ENCODE peak calls at places on chromosomes 6 and 20, in six cellular contexts. One of them, this sample, is unnamed.

GRCh38 chr6:1621328-1621701 is 11.6 kb downstream of the FOXC1 start:
- DNase-seq in fibroblast of the aortic adventitia: no peak
- DNase-seq in AG10803: no peak
- DNase-seq in lower lobe of right lung: no peak
- DNase-seq in Caco-2: no peak
- DNase-seq in fibroblast of lung: no peak
- DNase-seq in this sample: no peak

GRCh38 chr6:116536216-116536621 is 9.3 kb downstream of the TRAPPC3L start:
- DNase-seq in fibroblast of the aortic adventitia: peak; percentile 81
- DNase-seq in AG10803: peak; percentile 66
- DNase-seq in lower lobe of right lung: no peak
- DNase-seq in Caco-2: no peak
- DNase-seq in fibroblast of lung: peak; percentile 78
- DNase-seq in this sample: peak; percentile 25

GRCh38 chr6:43491750-43492661 is 14.6 kb downstream of the TJAP1 start:
- DNase-seq in fibroblast of the aortic adventitia: peak; percentile 73
- DNase-seq in AG10803: peak; percentile 80
- DNase-seq in lower lobe of right lung: peak; percentile 73
- DNase-seq in Caco-2: no peak
- DNase-seq in fibroblast of lung: peak; percentile 74
- DNase-seq in this sample: peak; percentile 49

GRCh38 chr6:11810039-11810541 is 31.5 kb upstream of the ADTRP start:
- DNase-seq in fibroblast of the aortic adventitia: peak; percentile 96
- DNase-seq in AG10803: peak; percentile 89
- DNase-seq in lower lobe of right lung: peak; percentile 81
- DNase-seq in Caco-2: no peak
- DNase-seq in fibroblast of lung: peak; percentile 90
- DNase-seq in this sample: peak; percentile 75

GRCh38 chr20:25632940-25633790 is 9.4 kb upstream of the NANP start:
- DNase-seq in fibroblast of the aortic adventitia: no peak
- DNase-seq in AG10803: peak; percentile 9
- DNase-seq in lower lobe of right lung: no peak
- DNase-seq in Caco-2: no peak
- DNase-seq in fibroblast of lung: no peak
- DNase-seq in this sample: no peak

GRCh38 chr20:58128635-58129625 is 99.5 kb downstream of the ANKRD60 start:
- DNase-seq in fibroblast of the aortic adventitia: no peak
- DNase-seq in AG10803: peak; percentile 28
- DNase-seq in lower lobe of right lung: no peak
- DNase-seq in Caco-2: no peak
- DNase-seq in fibroblast of lung: no peak
- DNase-seq in this sample: no peak

GRCh38 chr6:40551966-40552365 is 35.2 kb downstream of the LRFN2 start:
- DNase-seq in fibroblast of the aortic adventitia: no peak
- DNase-seq in AG10803: no peak
- DNase-seq in lower lobe of right lung: no peak
- DNase-seq in Caco-2: no peak
- DNase-seq in fibroblast of lung: no peak
- DNase-seq in this sample: no peak

GRCh38 chr6:169763308-169763707 is 11.9 kb downstream of the ERMARD start:
- DNase-seq in fibroblast of the aortic adventitia: no peak
- DNase-seq in AG10803: no peak
- DNase-seq in lower lobe of right lung: no peak
- DNase-seq in Caco-2: no peak
- DNase-seq in fibroblast of lung: no peak
- DNase-seq in this sample: no peak

GRCh38 chr20:36833275-36834020 is 42.5 kb upstream of the TLDC2 start:
- DNase-seq in fibroblast of the aortic adventitia: peak; percentile 46
- DNase-seq in AG10803: peak; percentile 30
- DNase-seq in lower lobe of right lung: no peak
- DNase-seq in Caco-2: no peak
- DNase-seq in fibroblast of lung: peak; percentile 90
- DNase-seq in this sample: peak; percentile 43

GRCh38 chr6:29516108-29516507 is 28.4 kb upstream of the MAS1L start:
- DNase-seq in fibroblast of the aortic adventitia: peak; percentile 1
- DNase-seq in AG10803: peak; percentile 46
- DNase-seq in lower lobe of right lung: no peak
- DNase-seq in Caco-2: no peak
- DNase-seq in fibroblast of lung: peak; percentile 5
- DNase-seq in this sample: no peak

GRCh38 chr20:17617868-17618672 is 48.2 kb downstream of the DSTN start:
- DNase-seq in fibroblast of the aortic adventitia: no peak
- DNase-seq in AG10803: no peak
- DNase-seq in lower lobe of right lung: peak; percentile 58
- DNase-seq in Caco-2: peak; percentile 33
- DNase-seq in fibroblast of lung: no peak
- DNase-seq in this sample: no peak

GRCh38 chr6:12265795-12266194 is 24.4 kb upstream of the EDN1 start:
- DNase-seq in fibroblast of the aortic adventitia: peak; percentile 26
- DNase-seq in AG10803: peak; percentile 15
- DNase-seq in lower lobe of right lung: no peak
- DNase-seq in Caco-2: no peak
- DNase-seq in fibroblast of lung: no peak
- DNase-seq in this sample: no peak

GRCh38 chr6:18595774-18596528 is 208.8 kb downstream of the RNF144B start:
- DNase-seq in fibroblast of the aortic adventitia: peak; percentile 81
- DNase-seq in AG10803: peak; percentile 71
- DNase-seq in lower lobe of right lung: no peak
- DNase-seq in Caco-2: peak; percentile 40
- DNase-seq in fibroblast of lung: peak; percentile 76
- DNase-seq in this sample: peak; percentile 40

GRCh38 chr20:63568986-63569949 is 4.8 kb downstream of the HELZ2 start:
- DNase-seq in fibroblast of the aortic adventitia: no peak
- DNase-seq in AG10803: no peak
- DNase-seq in lower lobe of right lung: no peak
- DNase-seq in Caco-2: no peak
- DNase-seq in fibroblast of lung: no peak
- DNase-seq in this sample: no peak

GRCh38 chr20:59825944-59826759 is 107.3 kb downstream of the SYCP2 start:
- DNase-seq in fibroblast of the aortic adventitia: no peak
- DNase-seq in AG10803: no peak
- DNase-seq in lower lobe of right lung: peak; percentile 78
- DNase-seq in Caco-2: peak; percentile 74
- DNase-seq in fibroblast of lung: no peak
- DNase-seq in this sample: no peak

GRCh38 chr6:7881765-7882500 is 28.7 kb downstream of the TXNDC5 start:
- DNase-seq in fibroblast of the aortic adventitia: no peak
- DNase-seq in AG10803: no peak
- DNase-seq in lower lobe of right lung: no peak
- DNase-seq in Caco-2: no peak
- DNase-seq in fibroblast of lung: no peak
- DNase-seq in this sample: no peak

GRCh38 chr6:28212510-28213212 is 12.4 kb upstream of the ZSCAN9 start:
- DNase-seq in fibroblast of the aortic adventitia: peak; percentile 91
- DNase-seq in AG10803: peak; percentile 86
- DNase-seq in lower lobe of right lung: no peak
- DNase-seq in Caco-2: peak; percentile 69
- DNase-seq in fibroblast of lung: peak; percentile 90
- DNase-seq in this sample: peak; percentile 71

DNA sequence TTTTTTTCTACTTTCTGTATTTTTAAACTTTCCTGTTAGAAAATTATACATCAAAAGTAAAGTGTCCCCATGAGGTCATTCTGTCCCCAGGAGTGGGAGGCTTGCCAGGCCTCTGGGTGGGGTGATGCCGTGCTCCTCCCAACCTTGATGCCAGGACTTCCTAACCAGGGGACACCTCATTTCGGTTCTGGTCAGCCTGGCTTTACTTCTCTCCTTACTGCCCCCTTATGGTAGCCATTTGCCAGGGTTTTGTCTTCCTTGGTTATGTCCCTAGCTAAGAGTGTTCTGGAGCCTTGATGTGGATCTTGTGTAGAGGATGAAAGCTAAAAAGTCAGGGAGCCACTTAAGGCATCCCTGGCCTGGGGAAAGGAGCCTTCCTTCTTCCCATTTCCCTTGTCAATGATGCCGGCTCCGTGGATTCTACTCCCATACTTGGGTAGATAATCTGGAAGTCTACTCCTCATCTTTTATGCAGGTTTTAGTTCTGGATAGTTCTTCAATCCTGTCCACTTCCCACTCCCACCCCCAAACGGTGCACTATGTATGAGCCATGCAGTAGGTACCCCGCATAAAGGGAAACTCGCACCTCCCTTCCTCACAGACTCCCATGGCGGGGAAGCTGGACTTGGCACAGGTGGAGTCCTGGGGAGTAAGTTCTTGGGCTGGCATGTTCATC is 164.1 kb upstream of the SALL4 start:
- DNase-seq in fibroblast of the aortic adventitia: peak; percentile 80
- DNase-seq in AG10803: peak; percentile 68
- DNase-seq in lower lobe of right lung: no peak
- DNase-seq in Caco-2: peak; percentile 87
- DNase-seq in fibroblast of lung: peak; percentile 78
- DNase-seq in this sample: peak; percentile 22
- TF ChIP-seq CTCF in fibroblast of the aortic adventitia: peak; percentile 88
- TF ChIP-seq CTCF in AG10803: peak; percentile 83
- TF ChIP-seq CTCF in lower lobe of right lung: peak; percentile 59
- TF ChIP-seq CTCF in Caco-2: peak; percentile 88
- TF ChIP-seq CTCF in fibroblast of lung: peak; percentile 91
- TF ChIP-seq CTCF in this sample: peak; percentile 71

DNA sequence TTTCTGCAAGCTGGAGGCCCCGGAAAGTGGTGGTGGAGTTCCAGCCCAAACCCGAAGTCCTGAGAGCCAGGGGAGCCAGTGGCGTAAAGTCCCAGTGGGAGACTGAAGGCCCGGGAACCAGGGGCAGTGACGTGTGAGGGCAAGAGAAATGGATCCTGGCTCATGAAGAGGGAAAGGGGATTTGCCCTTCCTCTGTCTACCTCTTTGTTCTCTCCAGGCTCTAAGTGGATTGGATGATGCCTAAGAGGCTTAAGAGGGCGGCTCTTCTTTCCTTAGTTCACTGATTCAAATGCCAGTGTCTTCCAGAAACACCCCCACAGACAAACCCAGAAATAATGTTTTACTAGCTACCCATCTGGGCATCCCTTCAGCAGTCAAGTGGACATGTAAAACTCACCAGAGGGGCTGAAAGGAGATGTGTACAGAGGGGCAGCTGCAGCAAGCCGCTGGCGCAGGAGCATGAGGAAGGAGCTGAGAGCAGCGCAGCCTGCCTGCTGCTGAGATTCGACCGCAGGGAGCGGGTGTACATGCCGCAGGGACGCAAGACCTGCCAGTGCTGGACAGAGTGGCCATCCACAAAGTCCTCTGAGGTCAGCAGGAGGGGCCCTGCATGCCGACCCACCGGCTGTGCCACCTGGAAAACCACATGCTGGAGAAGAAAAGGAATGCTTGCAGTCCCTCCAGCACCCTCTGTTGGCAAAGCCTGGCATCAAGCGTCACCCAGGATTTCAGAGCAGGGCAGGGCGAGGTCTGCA is 29.5 kb downstream of the CDYL start:
- DNase-seq in fibroblast of the aortic adventitia: peak; percentile 31
- DNase-seq in AG10803: peak; percentile 34
- DNase-seq in lower lobe of right lung: peak; percentile 63
- DNase-seq in Caco-2: peak; percentile 49
- DNase-seq in fibroblast of lung: peak; percentile 41
- DNase-seq in this sample: no peak
- TF ChIP-seq CTCF in fibroblast of the aortic adventitia: peak; percentile 59
- TF ChIP-seq CTCF in AG10803: peak; percentile 62
- TF ChIP-seq CTCF in lower lobe of right lung: peak; percentile 62
- TF ChIP-seq CTCF in Caco-2: no peak
- TF ChIP-seq CTCF in fibroblast of lung: peak; percentile 76
- TF ChIP-seq CTCF in this sample: peak; percentile 62

GRCh38 chr6:78810698-78811097 is 56.7 kb upstream of the IRAK1BP1 start:
- DNase-seq in fibroblast of the aortic adventitia: peak; percentile 71
- DNase-seq in AG10803: peak; percentile 56
- DNase-seq in lower lobe of right lung: no peak
- DNase-seq in Caco-2: no peak
- DNase-seq in fibroblast of lung: no peak
- DNase-seq in this sample: no peak

GRCh38 chr6:78808933-78809332 is 58.4 kb upstream of the IRAK1BP1 start:
- DNase-seq in fibroblast of the aortic adventitia: no peak
- DNase-seq in AG10803: no peak
- DNase-seq in lower lobe of right lung: no peak
- DNase-seq in Caco-2: no peak
- DNase-seq in fibroblast of lung: no peak
- DNase-seq in this sample: no peak

GRCh38 chr6:78808356-78808891 is 58.9 kb upstream of the IRAK1BP1 start:
- DNase-seq in fibroblast of the aortic adventitia: no peak
- DNase-seq in AG10803: no peak
- DNase-seq in lower lobe of right lung: no peak
- DNase-seq in Caco-2: no peak
- DNase-seq in fibroblast of lung: no peak
- DNase-seq in this sample: no peak

GRCh38 chr6:78810146-78810545 is 57.2 kb upstream of the IRAK1BP1 start:
- DNase-seq in fibroblast of the aortic adventitia: peak; percentile 75
- DNase-seq in AG10803: peak; percentile 62
- DNase-seq in lower lobe of right lung: no peak
- DNase-seq in Caco-2: peak; percentile 50
- DNase-seq in fibroblast of lung: peak; percentile 3
- DNase-seq in this sample: peak; percentile 1
- TF ChIP-seq CTCF in fibroblast of the aortic adventitia: peak; percentile 81
- TF ChIP-seq CTCF in AG10803: peak; percentile 85
- TF ChIP-seq CTCF in lower lobe of right lung: peak; percentile 16
- TF ChIP-seq CTCF in Caco-2: peak; percentile 23
- TF ChIP-seq CTCF in fibroblast of lung: peak; percentile 15
- TF ChIP-seq CTCF in this sample: peak; percentile 64

DNA sequence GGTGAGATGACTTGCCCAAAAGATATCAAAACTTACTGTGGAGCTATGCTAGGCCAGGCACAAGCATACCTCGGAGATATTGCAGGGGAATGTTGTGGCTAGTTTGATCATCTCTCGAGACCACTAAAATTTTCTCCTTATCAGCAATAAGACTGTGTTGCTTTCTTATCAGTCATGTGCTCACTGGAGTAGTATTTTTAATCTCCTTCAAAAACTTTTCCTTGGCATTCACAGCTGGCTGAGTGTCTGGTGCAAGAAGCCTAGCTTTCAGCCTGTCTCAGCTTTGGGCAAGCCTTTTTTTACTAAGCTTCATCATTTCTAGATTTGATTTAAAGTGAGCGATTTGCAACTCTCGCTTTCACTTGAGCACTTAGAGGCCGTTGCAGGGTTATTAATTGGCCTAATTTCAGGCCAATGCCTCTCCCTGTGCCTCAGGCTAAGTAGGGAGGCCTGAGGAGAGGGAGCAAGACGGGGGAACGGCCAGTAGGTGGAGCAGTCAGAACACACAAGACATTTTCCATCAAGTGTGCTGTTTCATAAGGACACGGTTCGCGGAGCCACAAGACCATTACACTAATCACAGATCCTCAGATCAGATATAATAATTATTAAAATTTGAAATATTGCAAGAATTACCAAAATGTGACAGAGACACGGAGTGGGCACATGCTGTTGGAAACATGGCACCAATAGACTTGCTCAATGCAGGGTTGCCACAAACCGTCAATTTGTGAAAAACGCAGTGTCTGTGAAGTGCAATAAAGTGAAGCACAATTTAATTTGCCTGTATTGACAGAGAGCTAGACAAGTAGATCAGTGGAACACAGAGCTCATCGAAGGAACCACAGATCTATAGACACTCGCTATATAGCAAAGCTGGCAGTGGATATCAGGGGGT is 106.8 kb upstream of the SIRPG start:
- DNase-seq in fibroblast of the aortic adventitia: peak; percentile 96
- DNase-seq in AG10803: peak; percentile 82
- DNase-seq in lower lobe of right lung: peak; percentile 83
- DNase-seq in Caco-2: peak; percentile 83
- DNase-seq in fibroblast of lung: peak; percentile 87
- DNase-seq in this sample: peak; percentile 59
- TF ChIP-seq CTCF in fibroblast of the aortic adventitia: peak; percentile 86
- TF ChIP-seq CTCF in AG10803: peak; percentile 84
- TF ChIP-seq CTCF in lower lobe of right lung: peak; percentile 90
- TF ChIP-seq CTCF in Caco-2: peak; percentile 80
- TF ChIP-seq CTCF in fibroblast of lung: peak; percentile 90
- TF ChIP-seq CTCF in this sample: peak; percentile 88